ENCODE peak calls at places on chromosomes 6 and 20, in six cellular contexts. G, Y, U, T, Z and L are unnamed samples.

GRCh38 chr6:116877743-116878142 is 701 bp downstream of the RFX6 start:
- DNase-seq in G (no peak), Y (no peak), U (no peak), T (peak), Z (no peak), L (no peak)

GRCh38 chr6:23390221-23390620 is 735.8 kb upstream of the NRSN1 start:
- DNase-seq in G (no peak), Y (no peak), U (no peak), T (no peak), Z (no peak), L (no peak)

GRCh38 chr6:64815718-64816117 is 891.3 kb downstream of the EYS start:
- DNase-seq in G (no peak), Y (no peak), U (peak), T (no peak), Z (no peak), L (no peak)

GRCh38 chr6:99802396-99803031 is 191.5 kb downstream of the MCHR2 start:
- DNase-seq in G (no peak), Y (no peak), U (no peak), T (peak), Z (no peak), L (peak)

GRCh38 chr6:127288705-127289104 is 22.0 kb downstream of the RNF146 start:
- DNase-seq in G (no peak), Y (no peak), U (no peak), T (no peak), Z (no peak), L (no peak)

GRCh38 chr6:52213127-52213526 is 27.0 kb downstream of the IL17A start:
- DNase-seq in G (no peak), Y (no peak), U (no peak), T (no peak), Z (no peak), L (no peak)

GRCh38 chr6:1485678-1486077 is 96.3 kb downstream of the FOXF2 start:
- DNase-seq in G (no peak), Y (peak), U (no peak), T (no peak), Z (no peak), L (no peak)

GRCh38 chr6:95846652-95847051 is 169.1 kb upstream of the FUT9 start:
- DNase-seq in G (peak), Y (no peak), U (no peak), T (no peak), Z (no peak), L (no peak)

GRCh38 chr6:138086573-138087196 is 20.5 kb downstream of the PERP start:
- DNase-seq in G (peak), Y (peak), U (peak), T (peak), Z (no peak), L (peak)

GRCh38 chr6:8579372-8579771 is 144.0 kb upstream of the SLC35B3 start:
- DNase-seq in G (no peak), Y (no peak), U (no peak), T (no peak), Z (no peak), L (no peak)

GRCh38 chr20:24958506-24959385 is 9.7 kb downstream of the CST7 start:
- DNase-seq in G (no peak), Y (no peak), U (no peak), T (no peak), Z (no peak), L (no peak)

GRCh38 chr6:12761376-12762115 is 45.0 kb downstream of the PHACTR1 start:
- DNase-seq in G (no peak), Y (peak), U (no peak), T (no peak), Z (no peak), L (no peak)

GRCh38 chr6:148509152-148509571 is 166.5 kb downstream of the SASH1 start:
- DNase-seq in G (no peak), Y (peak), U (no peak), T (no peak), Z (no peak), L (no peak)

GRCh38 chr6:2942916-2943563 is 28.3 kb downstream of the SERPINB6 start:
- DNase-seq in G (peak), Y (no peak), U (no peak), T (no peak), Z (no peak), L (peak)

GRCh38 chr6:151291145-151292055 is 51.6 kb downstream of the AKAP12 start:
- DNase-seq in G (no peak), Y (no peak), U (no peak), T (peak), Z (no peak), L (no peak)

GRCh38 chr20:18677126-18677525 is 89.3 kb downstream of the DTD1 start:
- DNase-seq in G (peak), Y (no peak), U (no peak), T (no peak), Z (no peak), L (no peak)